ENCODE peak calls at places on chromosomes 3 and 15, in seven cellular contexts. R is amniotic stem cell, F is ureter, Y is ACHN, B is HT-29, T is GM03348, Z is omental fat pad. X is an unnamed sample.

GRCh38 chr3:169999433-169999832 is 32.8 kb downstream of the SEC62 start:
- DNase-seq in R (no peak), F (no peak), Y (no peak), B (no peak), T (no peak), Z (no peak), X (no peak)

GRCh38 chr15:35142578-35142977 is 57.5 kb upstream of the NANOGP8 start:
- DNase-seq in R (peak), F (no peak), Y (no peak), B (no peak), T (peak), Z (no peak), X (no peak)

GRCh38 chr3:187767266-187768032 is 22.2 kb upstream of the BCL6 start:
- DNase-seq in R (peak), F (no peak), Y (no peak), B (no peak), T (peak), Z (no peak), X (no peak)

GRCh38 chr3:172391592-172392302 is 56.5 kb downstream of the GHSR start:
- DNase-seq in R (no peak), F (no peak), Y (no peak), B (no peak), T (no peak), Z (no peak), X (no peak)

GRCh38 chr3:99651561-99651960 is 13.2 kb downstream of the COL8A1 start:
- DNase-seq in R (no peak), F (no peak), Y (peak), B (peak), T (peak), Z (peak), X (peak)

GRCh38 chr15:79310612-79310984 is 314 bp upstream of the TMED3 start:
- DNase-seq in R (no peak), F (no peak), Y (no peak), B (peak), T (no peak), Z (no peak), X (peak)

GRCh38 chr3:76028816-76029215 is 243.5 kb upstream of the ZNF717 start:
- DNase-seq in R (no peak), F (no peak), Y (no peak), B (no peak), T (no peak), Z (no peak), X (no peak)

GRCh38 chr3:127175272-127175671 is 17.7 kb upstream of the PRR23E start:
- DNase-seq in R (no peak), F (no peak), Y (no peak), B (no peak), T (no peak), Z (no peak), X (no peak)

GRCh38 chr15:94225616-94226015 is 5.7 kb upstream of the MCTP2 start:
- DNase-seq in R (no peak), F (no peak), Y (no peak), B (no peak), T (peak), Z (no peak), X (no peak)

GRCh38 chr15:75948761-75949296 is 45.2 kb downstream of the FBXO22 start:
- DNase-seq in R (no peak), F (no peak), Y (no peak), B (no peak), T (no peak), Z (no peak), X (no peak)

GRCh38 chr3:173993299-173993698 is 595.8 kb downstream of the NLGN1 start:
- DNase-seq in R (no peak), F (no peak), Y (peak), B (peak), T (peak), Z (no peak), X (peak)

GRCh38 chr3:95254771-95255170 is 1191.9 kb downstream of the NSUN3 start:
- DNase-seq in R (no peak), F (no peak), Y (no peak), B (no peak), T (no peak), Z (no peak), X (no peak)

GRCh38 chr15:55632434-55632833 is 44.3 kb upstream of the PYGO1 start:
- DNase-seq in R (no peak), F (no peak), Y (no peak), B (no peak), T (no peak), Z (no peak), X (no peak)